ENCODE peak calls at places on chromosomes 3 and 15, in seven cellular contexts. One of them, this sample, is unnamed.

GRCh38 chr3:162141232-162141631 is 644.6 kb downstream of the OTOL1 start:
- DNase-seq in uterus: no peak
- DNase-seq in right lobe of liver: no peak
- DNase-seq in NB4: no peak
- DNase-seq in heart left ventricle: no peak
- DNase-seq in stomach: no peak
- DNase-seq in esophagus muscularis mucosa: no peak
- DNase-seq in this sample: no peak

GRCh38 chr3:43426388-43426787 is 140.0 kb downstream of the SNRK start:
- DNase-seq in uterus: no peak
- DNase-seq in right lobe of liver: no peak
- DNase-seq in NB4: no peak
- DNase-seq in heart left ventricle: peak; percentile 73
- DNase-seq in stomach: no peak
- DNase-seq in esophagus muscularis mucosa: no peak
- DNase-seq in this sample: no peak

GRCh38 chr3:66819993-66820501 is 178.1 kb upstream of the KBTBD8 start:
- DNase-seq in uterus: no peak
- DNase-seq in right lobe of liver: no peak
- DNase-seq in NB4: no peak
- DNase-seq in heart left ventricle: no peak
- DNase-seq in stomach: no peak
- DNase-seq in esophagus muscularis mucosa: no peak
- DNase-seq in this sample: no peak

GRCh38 chr3:14884665-14885064 is 62.7 kb upstream of the NR2C2 start:
- DNase-seq in uterus: no peak
- DNase-seq in right lobe of liver: no peak
- DNase-seq in NB4: no peak
- DNase-seq in heart left ventricle: no peak
- DNase-seq in stomach: no peak
- DNase-seq in esophagus muscularis mucosa: no peak
- DNase-seq in this sample: peak; percentile 51

GRCh38 chr3:52519445-52520140 is 14.1 kb downstream of the NT5DC2 start:
- DNase-seq in uterus: no peak
- DNase-seq in right lobe of liver: no peak
- DNase-seq in NB4: no peak
- DNase-seq in heart left ventricle: no peak
- DNase-seq in stomach: no peak
- DNase-seq in esophagus muscularis mucosa: no peak
- DNase-seq in this sample: no peak

GRCh38 chr3:176848431-176849214 is 348.7 kb downstream of the TBL1XR1 start:
- DNase-seq in uterus: no peak
- DNase-seq in right lobe of liver: no peak
- DNase-seq in NB4: no peak
- DNase-seq in heart left ventricle: no peak
- DNase-seq in stomach: no peak
- DNase-seq in esophagus muscularis mucosa: no peak
- DNase-seq in this sample: no peak

GRCh38 chr3:188584958-188585689 is 431.2 kb downstream of the LPP start:
- DNase-seq in uterus: no peak
- DNase-seq in right lobe of liver: no peak
- DNase-seq in NB4: no peak
- DNase-seq in heart left ventricle: no peak
- DNase-seq in stomach: no peak
- DNase-seq in esophagus muscularis mucosa: no peak
- DNase-seq in this sample: no peak

GRCh38 chr15:68385240-68385561 is 46.8 kb downstream of the ITGA11 start:
- DNase-seq in uterus: peak; percentile 17
- DNase-seq in right lobe of liver: no peak
- DNase-seq in NB4: no peak
- DNase-seq in heart left ventricle: peak; percentile 6
- DNase-seq in stomach: peak; percentile 7
- DNase-seq in esophagus muscularis mucosa: no peak
- DNase-seq in this sample: no peak

GRCh38 chr15:101047301-101047781 is 128.2 kb downstream of the LRRK1 start:
- DNase-seq in uterus: peak; percentile 16
- DNase-seq in right lobe of liver: no peak
- DNase-seq in NB4: no peak
- DNase-seq in heart left ventricle: peak; percentile 6
- DNase-seq in stomach: peak; percentile 8
- DNase-seq in esophagus muscularis mucosa: peak; percentile 47
- DNase-seq in this sample: peak; percentile 70

GRCh38 chr15:32700501-32701150 is 17.2 kb upstream of the GREM1 start:
- DNase-seq in uterus: no peak
- DNase-seq in right lobe of liver: peak; percentile 64
- DNase-seq in NB4: no peak
- DNase-seq in heart left ventricle: no peak
- DNase-seq in stomach: peak; percentile 67
- DNase-seq in esophagus muscularis mucosa: no peak
- DNase-seq in this sample: no peak

GRCh38 chr3:55532806-55533205 is 45.7 kb upstream of the WNT5A start:
- DNase-seq in uterus: no peak
- DNase-seq in right lobe of liver: no peak
- DNase-seq in NB4: no peak
- DNase-seq in heart left ventricle: no peak
- DNase-seq in stomach: no peak
- DNase-seq in esophagus muscularis mucosa: no peak
- DNase-seq in this sample: no peak

GRCh38 chr15:71051539-71051938 is 63.7 kb upstream of the THSD4 start:
- DNase-seq in uterus: no peak
- DNase-seq in right lobe of liver: no peak
- DNase-seq in NB4: no peak
- DNase-seq in heart left ventricle: peak; percentile 41
- DNase-seq in stomach: no peak
- DNase-seq in esophagus muscularis mucosa: no peak
- DNase-seq in this sample: no peak

GRCh38 chr3:152703245-152703900 is 131.6 kb upstream of the P2RY1 start:
- DNase-seq in uterus: no peak
- DNase-seq in right lobe of liver: no peak
- DNase-seq in NB4: no peak
- DNase-seq in heart left ventricle: no peak
- DNase-seq in stomach: no peak
- DNase-seq in esophagus muscularis mucosa: no peak
- DNase-seq in this sample: no peak

GRCh38 chr15:42832577-42832976 is 88.0 kb downstream of the TTBK2 start:
- DNase-seq in uterus: no peak
- DNase-seq in right lobe of liver: no peak
- DNase-seq in NB4: no peak
- DNase-seq in heart left ventricle: no peak
- DNase-seq in stomach: no peak
- DNase-seq in esophagus muscularis mucosa: no peak
- DNase-seq in this sample: no peak

GRCh38 chr3:10783360-10784346 is 32.4 kb upstream of the SLC6A11 start:
- DNase-seq in uterus: no peak
- DNase-seq in right lobe of liver: no peak
- DNase-seq in NB4: peak; percentile 46
- DNase-seq in heart left ventricle: no peak
- DNase-seq in stomach: no peak
- DNase-seq in esophagus muscularis mucosa: no peak
- DNase-seq in this sample: no peak

GRCh38 chr3:52065264-52065756 is 8.9 kb upstream of the DUSP7 start:
- DNase-seq in uterus: no peak
- DNase-seq in right lobe of liver: no peak
- DNase-seq in NB4: no peak
- DNase-seq in heart left ventricle: peak; percentile 72
- DNase-seq in stomach: peak; percentile 65
- DNase-seq in esophagus muscularis mucosa: no peak
- DNase-seq in this sample: no peak

GRCh38 chr3:183378008-183378407 is 50.4 kb downstream of the MCF2L2 start:
- DNase-seq in uterus: no peak
- DNase-seq in right lobe of liver: no peak
- DNase-seq in NB4: no peak
- DNase-seq in heart left ventricle: no peak
- DNase-seq in stomach: no peak
- DNase-seq in esophagus muscularis mucosa: no peak
- DNase-seq in this sample: no peak

GRCh38 chr3:183378951-183379350 is 49.5 kb downstream of the MCF2L2 start:
- DNase-seq in uterus: no peak
- DNase-seq in right lobe of liver: no peak
- DNase-seq in NB4: no peak
- DNase-seq in heart left ventricle: no peak
- DNase-seq in stomach: no peak
- DNase-seq in esophagus muscularis mucosa: no peak
- DNase-seq in this sample: no peak

GRCh38 chr3:183375787-183376186 is 52.6 kb downstream of the MCF2L2 start:
- DNase-seq in uterus: no peak
- DNase-seq in right lobe of liver: no peak
- DNase-seq in NB4: peak; percentile 72
- DNase-seq in heart left ventricle: no peak
- DNase-seq in stomach: no peak
- DNase-seq in esophagus muscularis mucosa: no peak
- DNase-seq in this sample: no peak

GRCh38 chr3:183378545-183378944 is 49.9 kb downstream of the MCF2L2 start:
- DNase-seq in uterus: no peak
- DNase-seq in right lobe of liver: no peak
- DNase-seq in NB4: no peak
- DNase-seq in heart left ventricle: no peak
- DNase-seq in stomach: no peak
- DNase-seq in esophagus muscularis mucosa: no peak
- DNase-seq in this sample: no peak

DNA sequence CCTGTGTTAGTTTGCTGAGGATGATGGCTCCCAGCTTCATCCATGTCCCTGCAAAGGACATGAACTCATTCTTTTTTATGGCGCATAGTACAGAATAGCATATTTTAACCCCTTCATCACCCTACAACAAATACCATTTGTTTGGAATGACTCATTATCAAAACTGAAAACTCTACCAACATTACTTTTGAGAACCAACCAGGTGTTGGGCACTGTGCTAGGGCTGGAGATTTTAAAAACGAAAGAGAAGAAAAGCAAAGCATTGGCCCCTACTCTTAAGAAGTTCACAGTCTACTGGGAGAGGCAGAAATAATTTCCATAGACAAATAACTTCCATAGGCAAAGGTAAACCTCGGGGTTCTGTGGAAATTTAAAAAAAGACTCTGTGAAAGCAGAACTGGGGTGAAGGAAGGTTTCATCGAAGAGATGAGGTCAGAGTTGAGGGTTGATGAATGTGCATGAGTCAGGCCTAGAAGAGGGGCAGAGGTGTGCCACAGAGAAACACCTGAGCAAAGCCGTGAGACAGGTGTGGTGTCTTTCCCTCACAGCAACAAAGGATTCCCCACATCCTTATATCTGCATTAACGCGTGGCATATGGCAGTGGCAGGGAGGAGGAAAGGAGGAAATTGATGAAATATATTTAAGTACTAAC is 51.0 kb downstream of the MCF2L2 start:
- DNase-seq in uterus: no peak
- DNase-seq in right lobe of liver: no peak
- DNase-seq in NB4: no peak
- DNase-seq in heart left ventricle: no peak
- DNase-seq in stomach: no peak
- DNase-seq in esophagus muscularis mucosa: no peak
- DNase-seq in this sample: no peak
- TF ChIP-seq CTCF in uterus: no peak
- TF ChIP-seq CTCF in right lobe of liver: no peak
- TF ChIP-seq CTCF in NB4: no peak
- TF ChIP-seq CTCF in heart left ventricle: no peak
- TF ChIP-seq CTCF in stomach: no peak
- TF ChIP-seq CTCF in esophagus muscularis mucosa: no peak
- TF ChIP-seq CTCF in this sample: no peak

GRCh38 chr15:76127169-76127568 is 67.4 kb downstream of the TMEM266 start:
- DNase-seq in uterus: no peak
- DNase-seq in right lobe of liver: no peak
- DNase-seq in NB4: no peak
- DNase-seq in heart left ventricle: no peak
- DNase-seq in stomach: no peak
- DNase-seq in esophagus muscularis mucosa: no peak
- DNase-seq in this sample: no peak

GRCh38 chr15:76123031-76123430 is 63.2 kb downstream of the TMEM266 start:
- DNase-seq in uterus: no peak
- DNase-seq in right lobe of liver: no peak
- DNase-seq in NB4: no peak
- DNase-seq in heart left ventricle: no peak
- DNase-seq in stomach: no peak
- DNase-seq in esophagus muscularis mucosa: no peak
- DNase-seq in this sample: no peak

GRCh38 chr15:76127880-76128279 is 68.1 kb downstream of the TMEM266 start:
- DNase-seq in uterus: no peak
- DNase-seq in right lobe of liver: no peak
- DNase-seq in NB4: no peak
- DNase-seq in heart left ventricle: no peak
- DNase-seq in stomach: no peak
- DNase-seq in esophagus muscularis mucosa: no peak
- DNase-seq in this sample: no peak
- TF ChIP-seq POLR2A in uterus: no peak
- TF ChIP-seq POLR2A in right lobe of liver: no peak
- TF ChIP-seq POLR2A in NB4: no peak
- TF ChIP-seq POLR2A in heart left ventricle: no peak
- TF ChIP-seq POLR2A in stomach: no peak
- TF ChIP-seq POLR2A in esophagus muscularis mucosa: no peak
- TF ChIP-seq POLR2A in this sample: no peak

DNA sequence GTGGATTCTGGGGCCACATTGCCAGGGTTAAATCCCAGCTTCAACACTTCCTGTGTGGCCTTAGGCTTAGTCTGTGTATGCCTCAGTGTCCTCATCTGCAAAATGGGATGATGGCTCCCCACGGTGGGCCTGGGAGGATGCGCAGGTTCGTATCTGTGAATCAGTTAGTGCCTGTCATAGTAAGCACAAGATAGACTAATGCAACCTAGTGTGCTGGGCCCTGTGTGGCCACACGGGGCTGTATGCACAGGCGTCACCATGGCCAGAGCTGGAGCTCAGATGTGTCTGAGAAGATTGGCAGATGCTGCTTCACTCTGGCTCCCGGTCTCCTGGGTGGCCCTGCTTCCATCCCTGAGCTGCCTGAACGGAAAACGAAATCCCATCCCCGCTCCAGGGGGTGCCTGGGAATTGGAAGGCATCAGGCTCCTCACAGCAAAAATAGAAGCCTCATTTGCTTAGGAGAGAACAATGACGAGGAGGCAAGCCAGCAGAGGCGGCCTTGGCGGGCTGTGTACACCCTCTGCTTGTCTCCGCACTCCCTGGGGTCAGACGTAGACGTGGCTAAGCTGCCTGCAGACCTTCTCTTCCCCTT is 103.6 kb downstream of the APBA2 start:
- DNase-seq in uterus: no peak
- DNase-seq in right lobe of liver: no peak
- DNase-seq in NB4: peak; percentile 57
- DNase-seq in heart left ventricle: no peak
- DNase-seq in stomach: no peak
- DNase-seq in esophagus muscularis mucosa: peak; percentile 34
- DNase-seq in this sample: no peak
- TF ChIP-seq CTCF in uterus: no peak
- TF ChIP-seq CTCF in right lobe of liver: no peak
- TF ChIP-seq CTCF in NB4: peak; percentile 37
- TF ChIP-seq CTCF in heart left ventricle: no peak
- TF ChIP-seq CTCF in stomach: no peak
- TF ChIP-seq CTCF in esophagus muscularis mucosa: no peak
- TF ChIP-seq CTCF in this sample: peak; percentile 40

GRCh38 chr3:9689757-9690156 is 13.9 kb upstream of the CPNE9 start:
- DNase-seq in uterus: no peak
- DNase-seq in right lobe of liver: no peak
- DNase-seq in NB4: no peak
- DNase-seq in heart left ventricle: no peak
- DNase-seq in stomach: no peak
- DNase-seq in esophagus muscularis mucosa: no peak
- DNase-seq in this sample: peak; percentile 49
- TF ChIP-seq POLR2A in uterus: no peak
- TF ChIP-seq POLR2A in right lobe of liver: no peak
- TF ChIP-seq POLR2A in NB4: no peak
- TF ChIP-seq POLR2A in heart left ventricle: no peak
- TF ChIP-seq POLR2A in stomach: no peak
- TF ChIP-seq POLR2A in esophagus muscularis mucosa: no peak
- TF ChIP-seq POLR2A in this sample: no peak

This sample was measured in spleen.